ENCODE peak calls at places on chromosome 9, in eight cellular contexts. L is IMR-90, W is GM12878, K is endodermal cell, X is NT2/D1, N is colonic mucosa, B is H9, M is fibroblast of lung. Q is an unnamed sample.

GRCh38 chr9:124771867-124772621 is 933 bp upstream of the NR6A1 start:
- DNase-seq in N (peak), L (peak), X (peak), M (peak), B (peak), W (no peak), K (peak), Q (no peak)

GRCh38 chr9:12784461-12785250 is 9.8 kb downstream of the LURAP1L start:
- DNase-seq in L (peak), X (no peak), B (no peak), K (no peak), N (peak), M (peak), W (no peak), Q (no peak)

GRCh38 chr9:90100014-90100413 is 495.2 kb downstream of the GADD45G start:
- DNase-seq in W (no peak), L (no peak), B (no peak), M (peak), N (no peak), X (no peak), K (no peak), Q (no peak)

GRCh38 chr9:112753725-112754124 is 3.2 kb downstream of the SNX30 start:
- DNase-seq in N (no peak), L (peak), W (no peak), B (no peak), X (no peak), M (peak), K (no peak), Q (no peak)

GRCh38 chr9:95785209-95785608 is 90.3 kb upstream of the ERCC6L2 start:
- DNase-seq in B (no peak), N (no peak), K (no peak), W (no peak), M (peak), X (no peak), L (peak), Q (no peak)

GRCh38 chr9:108704156-108704852 is 151.5 kb downstream of the ACTL7B start:
- DNase-seq in B (no peak), N (no peak), X (no peak), K (no peak), M (peak), L (no peak), W (peak), Q (no peak)

GRCh38 chr9:127770905-127771569 is 7.4 kb downstream of the SH2D3C start:
- DNase-seq in L (peak), W (peak), N (peak), B (peak), K (peak), M (peak), X (peak), Q (peak)

GRCh38 chr9:95724253-95724991 is 151.1 kb upstream of the ERCC6L2 start:
- DNase-seq in W (peak), B (no peak), M (no peak), K (no peak), N (no peak), L (no peak), X (no peak), Q (no peak)

GRCh38 chr9:34252016-34252415 is 73.2 kb downstream of the UBAP1 start:
- DNase-seq in W (no peak), N (no peak), M (no peak), X (no peak), B (no peak), K (no peak), L (no peak), Q (no peak)

GRCh38 chr9:79940919-79941318 is 369.2 kb downstream of the TLE4 start:
- DNase-seq in K (no peak), N (no peak), B (no peak), X (no peak), W (no peak), L (no peak), M (no peak), Q (no peak)

GRCh38 chr9:63859475-63860215 is 1425.4 kb downstream of the FOXD4L5 start:
- DNase-seq in B (no peak), X (peak), M (peak), L (no peak), N (peak), W (no peak), K (no peak), Q (no peak)

GRCh38 chr9:77019010-77019809 is at the start of gene FOXB2:
- DNase-seq in N (no peak), W (no peak), K (peak), L (no peak), B (peak), X (no peak), M (no peak), Q (no peak)

GRCh38 chr9:115691686-115692085 is 461.9 kb upstream of the PAPPA start:
- DNase-seq in L (peak), N (no peak), K (no peak), X (no peak), B (no peak), W (no peak), M (peak), Q (no peak)

GRCh38 chr9:121281614-121282291 is 13.8 kb downstream of the GSN start:
- DNase-seq in B (peak), M (peak), W (no peak), K (peak), L (peak), X (no peak), N (peak), Q (no peak)

GRCh38 chr9:69976165-69976564 is 67.5 kb upstream of the MAMDC2 start:
- DNase-seq in X (no peak), K (no peak), B (no peak), L (peak), M (peak), N (no peak), W (no peak), Q (no peak)

GRCh38 chr9:122821278-122821952 is 7.0 kb downstream of the PDCL start:
- DNase-seq in K (no peak), M (peak), X (no peak), B (no peak), W (no peak), L (peak), N (peak), Q (no peak)

GRCh38 chr9:132770775-132771310 is 100.6 kb downstream of the GTF3C4 start:
- DNase-seq in X (no peak), L (no peak), N (no peak), B (no peak), W (no peak), K (no peak), M (no peak), Q (no peak)

GRCh38 chr9:93290495-93291434 is 106.8 kb downstream of the WNK2 start:
- DNase-seq in X (no peak), K (peak), W (no peak), N (no peak), B (peak), M (no peak), L (no peak), Q (no peak)

GRCh38 chr9:129597355-129598088 is 23.4 kb downstream of the C9orf50 start:
- DNase-seq in M (peak), K (peak), X (no peak), L (peak), W (no peak), N (peak), B (peak), Q (no peak)

GRCh38 chr9:137878146-137878941 is 762 bp downstream of the CACNA1B start:
- DNase-seq in B (peak), X (peak), M (peak), W (no peak), L (no peak), K (peak), N (no peak), Q (no peak)

GRCh38 chr9:21576331-21577189 is 94.4 kb upstream of the IFNE start:
- DNase-seq in X (no peak), B (no peak), L (peak), K (peak), M (peak), N (no peak), W (peak), Q (no peak)

GRCh38 chr9:111502506-111502905 is 18.3 kb upstream of the ECPAS start:
- DNase-seq in N (no peak), K (no peak), L (no peak), M (no peak), X (no peak), W (no peak), B (no peak), Q (no peak)

GRCh38 chr9:113580041-113580953 is 116.8 kb downstream of the RGS3 start:
- DNase-seq in K (no peak), W (peak), M (no peak), B (no peak), X (no peak), N (peak), L (peak), Q (no peak)

GRCh38 chr9:130021123-130021522 is 21.9 kb downstream of the FNBP1 start:
- DNase-seq in M (no peak), N (no peak), B (no peak), K (no peak), X (no peak), L (no peak), W (no peak), Q (no peak)

GRCh38 chr9:80787636-80788035 is 901.7 kb downstream of the TLE1 start:
- DNase-seq in N (no peak), M (no peak), W (no peak), B (no peak), L (no peak), K (no peak), X (no peak), Q (no peak)

GRCh38 chr9:16585571-16585970 is 284.9 kb downstream of the BNC2 start:
- DNase-seq in K (no peak), L (no peak), B (no peak), N (no peak), M (no peak), W (no peak), X (no peak), Q (no peak)

GRCh38 chr9:82810902-82811301 is 252.0 kb downstream of the RASEF start:
- DNase-seq in W (no peak), X (no peak), L (peak), N (no peak), M (peak), K (peak), B (peak), Q (no peak)

GRCh38 chr9:100083448-100084144 is 15.2 kb downstream of the ERP44 start:
- DNase-seq in B (no peak), L (no peak), X (no peak), N (no peak), W (no peak), K (no peak), M (no peak), Q (no peak)

GRCh38 chr9:83220737-83221136 is 157.8 kb upstream of the RASEF start:
- DNase-seq in M (peak), B (no peak), L (peak), X (no peak), N (no peak), W (peak), K (no peak), Q (no peak)

GRCh38 chr9:69476016-69476415 is 151.0 kb downstream of the ENTREP1 start:
- DNase-seq in X (no peak), K (no peak), N (no peak), M (no peak), B (no peak), L (no peak), W (no peak), Q (no peak)

GRCh38 chr9:20728493-20729220 is 44.6 kb downstream of the FOCAD start:
- DNase-seq in N (peak), B (no peak), L (peak), X (no peak), W (no peak), M (peak), K (no peak), Q (peak)

GRCh38 chr9:110623462-110624025 is 44.0 kb upstream of the SVEP1 start:
- DNase-seq in N (peak), X (peak), K (peak), B (no peak), L (peak), W (peak), M (peak), Q (no peak)

GRCh38 chr9:2991292-2991691 is 147.4 kb upstream of the PUM3 start:
- DNase-seq in W (no peak), N (no peak), L (no peak), K (no peak), B (no peak), M (no peak), X (no peak), Q (no peak)

GRCh38 chr9:129247285-129248153 is 69.5 kb upstream of the IER5L start:
- DNase-seq in W (no peak), N (no peak), L (no peak), X (no peak), B (no peak), K (no peak), M (no peak), Q (no peak)

GRCh38 chr9:137286980-137287383 is 9.5 kb downstream of the TOR4A start:
- DNase-seq in X (no peak), L (peak), W (no peak), N (peak), B (peak), M (peak), K (peak), Q (no peak)

GRCh38 chr9:88236531-88237453 is 98.5 kb upstream of the SPATA31C2 start:
- DNase-seq in W (no peak), B (no peak), N (no peak), X (no peak), K (no peak), L (peak), M (peak), Q (no peak)

GRCh38 chr9:130997925-130998595 is 10.9 kb upstream of the LAMC3 start:
- DNase-seq in N (peak), B (peak), X (peak), M (peak), W (no peak), K (peak), L (peak), Q (no peak)

GRCh38 chr9:132163457-132163875 is 1.6 kb downstream of the NTNG2 start:
- DNase-seq in B (no peak), L (peak), W (no peak), K (peak), N (no peak), X (no peak), M (peak), Q (no peak)

GRCh38 chr9:89911721-89912604 is 307.2 kb downstream of the GADD45G start:
- DNase-seq in X (no peak), N (no peak), L (peak), B (peak), K (peak), M (no peak), W (no peak), Q (no peak)

DNA sequence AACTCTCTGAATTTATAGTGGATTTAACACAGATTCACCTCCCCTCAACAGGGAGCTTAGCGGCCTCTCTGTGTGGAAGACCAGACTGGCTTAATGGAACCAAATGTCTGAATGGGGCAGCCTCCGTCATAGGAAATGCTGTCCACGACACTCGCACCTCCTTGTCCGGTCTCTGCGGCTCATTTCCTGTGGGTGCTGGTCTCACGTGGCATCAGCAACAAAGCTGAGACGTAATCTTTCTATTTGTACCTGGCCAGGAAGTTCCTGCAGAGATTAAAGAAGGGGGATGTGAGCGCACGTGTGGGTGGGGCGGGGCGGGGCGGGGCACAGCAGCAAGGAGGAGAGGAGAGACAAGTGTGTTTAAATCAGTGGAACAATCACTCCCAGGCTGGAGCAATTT is 132.0 kb upstream of the ASTN2 start:
- DNase-seq in X (no peak), W (no peak), K (peak), M (no peak), N (peak), B (peak), L (no peak), Q (no peak)
- H3K9ac ChIP-seq in X (no peak), W (no peak), K (no peak), M (no peak), N (no peak), B (no peak), L (no peak), Q (no peak)

DNA sequence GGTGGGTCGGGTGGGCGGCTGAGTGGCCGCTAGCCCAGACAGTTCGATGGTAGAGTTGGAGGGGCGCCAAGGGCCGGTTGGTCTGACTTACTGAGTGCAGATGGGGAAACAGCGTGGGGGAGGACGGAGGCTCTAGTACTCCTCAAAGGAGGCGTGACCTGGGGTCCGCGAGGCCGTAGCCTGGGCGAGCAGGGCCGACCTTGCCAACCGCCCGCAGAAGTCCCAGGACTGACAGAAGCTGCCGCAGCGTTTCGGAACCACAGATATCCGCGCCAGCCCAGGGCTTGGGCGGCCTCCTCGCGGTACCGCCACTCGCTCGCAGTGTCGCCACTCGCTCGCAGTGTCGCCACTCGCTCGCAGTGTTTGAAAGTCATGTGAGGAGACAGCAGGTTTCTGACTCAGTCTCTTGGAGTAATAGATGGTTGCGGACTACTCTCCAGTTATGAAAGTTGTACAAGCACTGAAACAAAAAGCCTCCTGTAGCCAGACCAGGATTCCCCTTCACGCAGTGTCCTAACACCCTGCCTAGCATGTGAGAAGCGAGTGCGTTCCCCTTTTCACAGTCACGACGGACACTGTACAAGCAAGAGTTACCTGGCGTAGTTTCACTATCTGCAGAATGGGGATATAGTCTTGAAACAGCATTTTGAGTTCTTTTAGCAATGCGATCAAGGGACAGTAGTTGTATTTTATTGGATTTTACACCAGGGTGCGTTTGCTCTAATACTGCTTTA is 674 bp downstream of the TMEM38B start:
- DNase-seq in B (peak), W (peak), N (peak), M (peak), L (peak), K (peak), X (peak), Q (no peak)
- H3K9ac ChIP-seq in B (peak), W (peak), N (peak), M (peak), L (peak), K (peak), X (peak), Q (peak)

GRCh38 chr9:133964463-133964862 is 27.7 kb downstream of the VAV2 start:
- DNase-seq in B (no peak), K (no peak), L (no peak), W (no peak), M (no peak), N (no peak), X (no peak), Q (no peak)

GRCh38 chr9:133961226-133962165 is 30.6 kb downstream of the VAV2 start:
- DNase-seq in X (no peak), B (no peak), K (no peak), W (no peak), M (no peak), L (no peak), N (no peak), Q (no peak)

GRCh38 chr9:133963166-133963565 is 29.0 kb downstream of the VAV2 start:
- DNase-seq in B (no peak), W (no peak), K (no peak), L (no peak), X (no peak), M (no peak), N (no peak), Q (no peak)

GRCh38 chr9:133960568-133961129 is 31.5 kb downstream of the VAV2 start:
- DNase-seq in W (no peak), X (no peak), K (no peak), B (no peak), L (no peak), N (peak), M (no peak), Q (no peak)

GRCh38 chr9:133962341-133962740 is 29.8 kb downstream of the VAV2 start:
- DNase-seq in L (no peak), W (no peak), B (no peak), X (no peak), K (no peak), N (no peak), M (no peak), Q (no peak)
- H3K9ac ChIP-seq in L (no peak), W (peak), B (no peak), X (no peak), K (no peak), N (no peak), M (no peak), Q (no peak)

DNA sequence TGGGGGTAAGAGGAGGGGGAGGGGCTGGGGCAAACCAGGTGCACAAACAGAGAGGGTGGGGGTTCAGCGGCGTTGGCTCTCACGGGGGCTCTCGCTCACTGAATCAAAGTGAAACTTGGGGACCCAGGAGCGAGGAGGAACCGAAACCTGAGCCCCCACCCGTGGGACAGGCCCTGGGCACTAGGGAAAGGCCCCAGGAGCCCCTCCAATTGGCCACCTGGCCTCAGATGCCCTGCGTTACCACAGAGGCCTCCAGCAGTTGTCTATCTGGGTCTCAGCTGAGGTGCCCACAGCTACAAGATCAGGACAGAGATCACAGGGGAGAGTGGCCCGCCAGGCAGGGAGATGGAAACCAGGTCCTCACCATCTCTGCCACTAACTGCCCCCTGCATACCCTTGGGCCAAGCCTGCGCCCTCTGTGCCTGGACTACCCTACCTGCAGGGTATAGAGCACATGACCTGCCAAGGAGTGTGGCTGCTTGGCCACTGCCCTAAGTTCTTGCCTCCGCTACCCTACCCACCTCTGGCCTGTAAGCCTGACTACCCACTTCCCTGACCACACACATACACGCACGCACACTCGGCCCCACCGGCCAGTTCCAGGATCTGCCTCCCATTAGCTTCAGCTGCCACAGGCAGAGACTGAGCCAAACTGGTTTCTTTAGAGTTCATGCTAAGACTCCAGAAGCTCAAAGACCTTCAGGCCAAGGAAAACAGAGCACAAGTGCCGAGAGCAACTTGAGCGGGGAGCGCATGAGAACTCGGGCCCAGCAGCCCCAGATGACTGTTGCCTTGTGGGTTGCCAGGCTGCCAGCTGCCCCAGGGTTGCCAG is 39.9 kb downstream of the PAX5 start:
- DNase-seq in X (no peak), M (no peak), L (no peak), N (no peak), W (peak), B (no peak), K (no peak), Q (no peak)
- H3K9ac ChIP-seq in X (no peak), M (no peak), L (no peak), N (no peak), W (peak), B (no peak), K (no peak), Q (no peak)

GRCh38 chr9:107606149-107606790 is 116.7 kb upstream of the KLF4 start:
- DNase-seq in X (no peak), N (peak), B (no peak), L (no peak), M (no peak), W (no peak), K (no peak), Q (no peak)
- H3K9ac ChIP-seq in X (no peak), N (peak), B (no peak), L (no peak), M (no peak), W (no peak), K (no peak), Q (no peak)

GRCh38 chr9:75429531-75430454 is 341.5 kb downstream of the OSTF1 start:
- DNase-seq in L (no peak), N (no peak), W (no peak), M (no peak), X (no peak), B (no peak), K (no peak), Q (no peak)

GRCh38 chr9:75432888-75433287 is 344.6 kb downstream of the OSTF1 start:
- DNase-seq in L (no peak), X (no peak), N (no peak), K (no peak), W (no peak), B (no peak), M (no peak), Q (no peak)

GRCh38 chr9:75431388-75431787 is 343.1 kb downstream of the OSTF1 start:
- DNase-seq in X (no peak), B (no peak), N (no peak), L (no peak), M (no peak), W (no peak), K (no peak), Q (no peak)

GRCh38 chr9:75432386-75432785 is 344.1 kb downstream of the OSTF1 start:
- DNase-seq in M (no peak), W (no peak), X (no peak), L (no peak), K (no peak), B (no peak), N (no peak), Q (no peak)
- H3K9ac ChIP-seq in M (no peak), W (no peak), X (no peak), L (no peak), K (no peak), B (no peak), N (no peak), Q (no peak)

Q was measured in SK-N-MC.